ENCODE peak calls at places on chromosomes 2 and 18, in eight cellular contexts. P, R, A, V, Z, X, M and I are unnamed samples.

GRCh38 chr2:28821295-28821958 is 10.8 kb downstream of the SPDYA start:
- DNase-seq in P (no peak), R (peak; percentile 88), A (peak; percentile 9), V (no peak), Z (no peak), X (peak; percentile 46), M (peak; percentile 77), I (no peak)

GRCh38 chr2:200373196-200373595 is 66.7 kb downstream of the SPATS2L start:
- DNase-seq in P (no peak), R (no peak), A (no peak), V (no peak), Z (no peak), X (no peak), M (no peak), I (no peak)

GRCh38 chr2:226427538-226428307 is 371.9 kb downstream of the IRS1 start:
- DNase-seq in P (no peak), R (peak; percentile 73), A (no peak), V (no peak), Z (no peak), X (no peak), M (no peak), I (no peak)

GRCh38 chr2:177535000-177535399 is 142.4 kb downstream of the AGPS start:
- DNase-seq in P (no peak), R (no peak), A (no peak), V (no peak), Z (no peak), X (no peak), M (no peak), I (no peak)

GRCh38 chr18:49904871-49905555 is 91.7 kb upstream of the ACAA2 start:
- DNase-seq in P (no peak), R (no peak), A (no peak), V (no peak), Z (no peak), X (no peak), M (no peak), I (no peak)

GRCh38 chr2:74486141-74486540 is 3.3 kb downstream of the TTC31 start:
- DNase-seq in P (no peak), R (no peak), A (no peak), V (no peak), Z (no peak), X (no peak), M (no peak), I (no peak)

GRCh38 chr18:77207540-77207939 is 42.1 kb upstream of the GALR1 start:
- DNase-seq in P (peak; percentile 73), R (peak; percentile 68), A (no peak), V (no peak), Z (peak; percentile 86), X (peak; percentile 56), M (peak; percentile 62), I (peak; percentile 87)

GRCh38 chr2:133413863-133414262 is 154.4 kb downstream of the NCKAP5 start:
- DNase-seq in P (no peak), R (no peak), A (no peak), V (no peak), Z (no peak), X (no peak), M (no peak), I (no peak)

GRCh38 chr2:46229134-46230063 is 67.8 kb upstream of the EPAS1 start:
- DNase-seq in P (no peak), R (peak; percentile 93), A (no peak), V (peak; percentile 49), Z (no peak), X (no peak), M (no peak), I (no peak)

GRCh38 chr2:131076707-131077106 is 16.6 kb downstream of the FAM168B start:
- DNase-seq in P (peak; percentile 64), R (no peak), A (no peak), V (no peak), Z (no peak), X (no peak), M (no peak), I (no peak)

GRCh38 chr18:57881818-57882413 is 78.8 kb upstream of the ATP8B1 start:
- DNase-seq in P (peak; percentile 67), R (peak; percentile 84), A (peak; percentile 16), V (peak; percentile 84), Z (peak; percentile 54), X (peak; percentile 76), M (peak; percentile 53), I (peak; percentile 83)

GRCh38 chr2:19897623-19898245 is 4.0 kb downstream of the TTC32 start:
- DNase-seq in P (no peak), R (no peak), A (no peak), V (no peak), Z (no peak), X (no peak), M (no peak), I (no peak)

GRCh38 chr2:98608118-98608961 is at the start of the genes COA5 and UNC50:
- DNase-seq in P (peak; percentile 93), R (peak; percentile 94), A (peak; percentile 98), V (peak; percentile 98), Z (peak; percentile 88), X (peak; percentile 89), M (peak; percentile 72), I (peak; percentile 94)

GRCh38 chr2:23445450-23445868 is 60.5 kb downstream of the KLHL29 start:
- DNase-seq in P (no peak), R (no peak), A (no peak), V (no peak), Z (no peak), X (no peak), M (no peak), I (no peak)

GRCh38 chr2:54638774-54639187 is 84.7 kb upstream of the EML6 start:
- DNase-seq in P (no peak), R (no peak), A (no peak), V (no peak), Z (no peak), X (no peak), M (no peak), I (no peak)

GRCh38 chr2:54639609-54640008 is 83.9 kb upstream of the EML6 start:
- DNase-seq in P (no peak), R (peak; percentile 31), A (no peak), V (no peak), Z (no peak), X (no peak), M (no peak), I (no peak)

GRCh38 chr2:54641988-54642387 is 81.5 kb upstream of the EML6 start:
- DNase-seq in P (peak; percentile 89), R (no peak), A (no peak), V (no peak), Z (no peak), X (peak; percentile 61), M (no peak), I (no peak)

GRCh38 chr2:54642684-54643430 is 80.6 kb upstream of the EML6 start:
- DNase-seq in P (no peak), R (no peak), A (no peak), V (no peak), Z (no peak), X (no peak), M (no peak), I (no peak)

DNA sequence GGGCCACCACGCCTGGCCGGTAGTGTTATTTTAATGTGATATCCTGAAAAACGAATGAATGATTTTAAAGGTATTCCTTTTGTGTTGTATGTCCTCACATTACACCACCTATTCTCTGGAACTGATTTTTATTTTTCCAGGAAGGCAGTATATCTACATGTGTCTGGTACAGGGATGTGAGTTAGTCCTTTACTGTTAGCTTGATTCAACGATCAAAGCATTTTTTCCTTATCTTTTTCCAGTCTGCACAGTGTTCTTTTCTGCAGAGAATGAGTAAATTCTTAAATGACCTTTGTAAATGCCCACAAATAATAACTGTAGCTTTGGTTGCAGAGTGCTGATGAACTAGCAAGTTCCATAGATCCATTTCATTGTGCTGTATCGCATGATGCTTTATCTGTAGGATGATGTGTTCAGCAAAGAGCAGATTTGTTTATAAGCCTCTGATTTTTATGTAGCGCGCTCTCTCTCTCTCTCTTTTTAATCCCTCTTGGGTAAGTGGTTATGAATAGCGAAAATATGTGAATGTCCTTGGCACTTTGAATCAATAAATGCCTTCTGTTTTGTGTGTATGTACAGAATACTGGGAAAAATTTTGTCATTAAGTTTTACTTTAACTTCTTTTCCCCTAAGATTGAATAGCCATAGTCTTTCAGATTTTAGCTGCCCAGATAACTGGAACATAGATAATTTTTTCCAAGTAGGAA is 82.5 kb upstream of the EML6 start:
- DNase-seq in P (no peak), R (no peak), A (no peak), V (no peak), Z (no peak), X (no peak), M (no peak), I (no peak)
- TF ChIP-seq POLR2A in P (no peak), R (no peak), A (no peak), V (no peak), Z (no peak), X (no peak), M (no peak), I (no peak)

DNA sequence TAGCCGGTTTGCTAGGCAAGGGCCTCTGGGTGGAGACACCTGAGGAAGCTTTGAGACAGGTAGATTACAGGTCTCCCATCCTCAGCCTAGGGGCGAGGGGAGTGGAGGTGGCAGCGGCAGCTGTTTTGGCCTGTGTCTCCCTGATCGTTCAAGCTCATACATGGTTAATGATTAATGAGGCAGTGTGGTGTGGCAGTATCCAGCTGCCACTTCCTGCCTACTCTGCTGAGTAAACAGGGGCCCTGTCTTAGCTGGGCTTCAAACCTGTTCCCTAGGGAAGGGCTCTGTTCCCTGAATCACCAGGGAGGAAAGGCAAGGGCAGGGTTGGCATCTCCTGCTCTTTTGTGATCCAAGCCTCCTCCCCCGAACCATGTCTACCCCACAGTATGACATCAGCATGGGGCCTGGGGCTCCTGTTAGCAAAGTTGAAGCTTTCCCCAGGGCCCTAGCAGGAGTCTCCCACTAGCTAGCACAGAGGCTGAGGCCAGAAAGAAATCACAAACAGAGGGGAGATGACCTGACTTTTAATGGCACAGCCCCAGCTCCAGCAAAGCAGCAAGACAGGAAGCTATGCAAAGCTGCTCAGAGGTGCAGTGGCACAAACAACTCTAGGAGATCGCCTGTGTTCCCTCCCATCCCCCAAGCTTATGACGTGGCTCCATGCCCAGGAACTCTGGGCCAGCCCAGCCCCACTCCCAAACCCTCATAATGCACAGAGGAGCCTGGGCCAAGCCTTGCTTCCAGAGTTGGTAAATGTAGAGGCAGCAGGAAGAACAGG is 3.7 kb upstream of the TUBA4B start:
- DNase-seq in P (peak; percentile 90), R (peak; percentile 93), A (no peak), V (peak; percentile 89), Z (peak; percentile 48), X (peak; percentile 94), M (peak; percentile 40), I (peak; percentile 91)
- TF ChIP-seq POLR2A in P (peak; percentile 76), R (no peak), A (no peak), V (peak; percentile 30), Z (peak; percentile 13), X (peak; percentile 26), M (no peak), I (no peak)

DNA sequence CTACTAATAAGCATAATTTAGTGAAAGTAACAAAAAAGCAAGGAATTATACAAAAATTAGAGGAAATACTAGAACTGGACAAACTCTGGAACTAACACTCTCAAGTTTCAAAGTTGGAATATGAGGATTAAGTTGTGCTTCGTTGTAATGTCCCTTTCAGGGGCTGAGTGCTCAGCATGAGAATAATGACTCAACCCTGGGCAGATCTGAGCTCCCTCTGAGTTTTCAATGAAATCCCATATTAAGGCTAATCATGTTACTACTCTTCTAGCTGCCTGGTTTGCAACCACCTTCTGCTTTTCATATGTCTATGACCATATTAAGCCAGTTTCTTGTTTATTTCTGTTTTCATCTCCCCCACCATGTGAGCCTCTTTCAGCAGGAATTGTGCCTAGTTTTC is 274.9 kb upstream of the LRRTM4 start:
- DNase-seq in P (no peak), R (no peak), A (no peak), V (no peak), Z (no peak), X (no peak), M (no peak), I (no peak)
- TF ChIP-seq POLR2A in P (no peak), R (no peak), A (no peak), V (no peak), Z (no peak), X (no peak), M (no peak), I (no peak)

GRCh38 chr2:219160186-219161017 is at the start of gene NHEJ1:
- DNase-seq in P (peak; percentile 98), R (peak; percentile 95), A (peak; percentile 95), V (peak; percentile 98), Z (peak; percentile 98), X (peak; percentile 99), M (peak; percentile 99), I (peak; percentile 99)
- TF ChIP-seq POLR2A in P (peak; percentile 60), R (peak; percentile 80), A (peak; percentile 76), V (no peak), Z (peak; percentile 69), X (no peak), M (peak; percentile 62), I (peak; percentile 53)